ENCODE peak calls at places on chromosomes 1 and 21, in nine cellular contexts. One of them, this sample, is unnamed.

GRCh38 chr1:55833452-55834160 is 618.4 kb upstream of the USP24 start:
- DNase-seq in ecto neural progenitor cell: no peak
- DNase-seq in GM20000: no peak
- DNase-seq in COR-L47: peak
- DNase-seq in sciatic nerve: no peak
- DNase-seq in stimulated activated CD4-positive, alpha-beta T cell treated with anti-CD3 and anti-CD28 coated beads, Interleukin-1b, Interleukin-23, amount 100 ng/mL, for 1 hour: no peak
- DNase-seq in RWPE1: no peak
- DNase-seq in NCI-H774: no peak
- DNase-seq in AG04450: peak
- DNase-seq in this sample: no peak

GRCh38 chr1:39955547-39956539 is 898 bp downstream of the MFSD2A start:
- DNase-seq in ecto neural progenitor cell: peak
- DNase-seq in GM20000: peak
- DNase-seq in COR-L47: peak
- DNase-seq in sciatic nerve: no peak
- DNase-seq in stimulated activated CD4-positive, alpha-beta T cell treated with anti-CD3 and anti-CD28 coated beads, Interleukin-1b, Interleukin-23, amount 100 ng/mL, for 1 hour: peak
- DNase-seq in RWPE1: peak
- DNase-seq in NCI-H774: peak
- DNase-seq in AG04450: no peak
- DNase-seq in this sample: peak

GRCh38 chr1:36096500-36097412 is 8.1 kb downstream of the ADPRS start:
- DNase-seq in ecto neural progenitor cell: peak
- DNase-seq in GM20000: no peak
- DNase-seq in COR-L47: no peak
- DNase-seq in sciatic nerve: no peak
- DNase-seq in stimulated activated CD4-positive, alpha-beta T cell treated with anti-CD3 and anti-CD28 coated beads, Interleukin-1b, Interleukin-23, amount 100 ng/mL, for 1 hour: no peak
- DNase-seq in RWPE1: no peak
- DNase-seq in NCI-H774: no peak
- DNase-seq in AG04450: no peak
- DNase-seq in this sample: no peak

GRCh38 chr1:185716095-185716494 is 18.1 kb upstream of the HMCN1 start:
- DNase-seq in ecto neural progenitor cell: no peak
- DNase-seq in GM20000: no peak
- DNase-seq in COR-L47: no peak
- DNase-seq in sciatic nerve: no peak
- DNase-seq in stimulated activated CD4-positive, alpha-beta T cell treated with anti-CD3 and anti-CD28 coated beads, Interleukin-1b, Interleukin-23, amount 100 ng/mL, for 1 hour: no peak
- DNase-seq in RWPE1: no peak
- DNase-seq in NCI-H774: no peak
- DNase-seq in AG04450: no peak
- DNase-seq in this sample: no peak

GRCh38 chr1:191675991-191676783 is 482.1 kb upstream of the RGS18 start:
- DNase-seq in ecto neural progenitor cell: no peak
- DNase-seq in GM20000: no peak
- DNase-seq in COR-L47: no peak
- DNase-seq in sciatic nerve: no peak
- DNase-seq in stimulated activated CD4-positive, alpha-beta T cell treated with anti-CD3 and anti-CD28 coated beads, Interleukin-1b, Interleukin-23, amount 100 ng/mL, for 1 hour: no peak
- DNase-seq in RWPE1: no peak
- DNase-seq in NCI-H774: no peak
- DNase-seq in AG04450: no peak
- DNase-seq in this sample: no peak

GRCh38 chr1:32073387-32074229 is 869 bp downstream of the TMEM39B start:
- DNase-seq in ecto neural progenitor cell: no peak
- DNase-seq in GM20000: no peak
- DNase-seq in COR-L47: no peak
- DNase-seq in sciatic nerve: no peak
- DNase-seq in stimulated activated CD4-positive, alpha-beta T cell treated with anti-CD3 and anti-CD28 coated beads, Interleukin-1b, Interleukin-23, amount 100 ng/mL, for 1 hour: no peak
- DNase-seq in RWPE1: no peak
- DNase-seq in NCI-H774: no peak
- DNase-seq in AG04450: no peak
- DNase-seq in this sample: no peak

GRCh38 chr21:44456207-44456914 is 1.1 kb downstream of the LRRC3 start:
- DNase-seq in ecto neural progenitor cell: no peak
- DNase-seq in GM20000: no peak
- DNase-seq in COR-L47: no peak
- DNase-seq in sciatic nerve: no peak
- DNase-seq in stimulated activated CD4-positive, alpha-beta T cell treated with anti-CD3 and anti-CD28 coated beads, Interleukin-1b, Interleukin-23, amount 100 ng/mL, for 1 hour: no peak
- DNase-seq in RWPE1: no peak
- DNase-seq in NCI-H774: no peak
- DNase-seq in AG04450: no peak
- DNase-seq in this sample: no peak

GRCh38 chr1:3598522-3599285 is 12.6 kb downstream of the MEGF6 start:
- DNase-seq in ecto neural progenitor cell: peak
- DNase-seq in GM20000: no peak
- DNase-seq in COR-L47: no peak
- DNase-seq in sciatic nerve: no peak
- DNase-seq in stimulated activated CD4-positive, alpha-beta T cell treated with anti-CD3 and anti-CD28 coated beads, Interleukin-1b, Interleukin-23, amount 100 ng/mL, for 1 hour: no peak
- DNase-seq in RWPE1: no peak
- DNase-seq in NCI-H774: no peak
- DNase-seq in AG04450: no peak
- DNase-seq in this sample: no peak

GRCh38 chr1:19206947-19207346 is 3.1 kb downstream of the UBR4 start:
- DNase-seq in ecto neural progenitor cell: no peak
- DNase-seq in GM20000: no peak
- DNase-seq in COR-L47: no peak
- DNase-seq in sciatic nerve: no peak
- DNase-seq in stimulated activated CD4-positive, alpha-beta T cell treated with anti-CD3 and anti-CD28 coated beads, Interleukin-1b, Interleukin-23, amount 100 ng/mL, for 1 hour: no peak
- DNase-seq in RWPE1: no peak
- DNase-seq in NCI-H774: no peak
- DNase-seq in AG04450: no peak
- DNase-seq in this sample: no peak

GRCh38 chr1:44318097-44319088 is 36.7 kb downstream of the ERI3 start:
- DNase-seq in ecto neural progenitor cell: no peak
- DNase-seq in GM20000: peak
- DNase-seq in COR-L47: no peak
- DNase-seq in sciatic nerve: peak
- DNase-seq in stimulated activated CD4-positive, alpha-beta T cell treated with anti-CD3 and anti-CD28 coated beads, Interleukin-1b, Interleukin-23, amount 100 ng/mL, for 1 hour: peak
- DNase-seq in RWPE1: peak
- DNase-seq in NCI-H774: peak
- DNase-seq in AG04450: peak
- DNase-seq in this sample: peak

GRCh38 chr1:232110281-232111090 is 483.9 kb downstream of the DISC1 start:
- DNase-seq in ecto neural progenitor cell: peak
- DNase-seq in GM20000: no peak
- DNase-seq in COR-L47: peak
- DNase-seq in sciatic nerve: no peak
- DNase-seq in stimulated activated CD4-positive, alpha-beta T cell treated with anti-CD3 and anti-CD28 coated beads, Interleukin-1b, Interleukin-23, amount 100 ng/mL, for 1 hour: no peak
- DNase-seq in RWPE1: no peak
- DNase-seq in NCI-H774: no peak
- DNase-seq in AG04450: peak
- DNase-seq in this sample: no peak

This sample was measured in NCI-H345.